ENCODE peak calls at places on chromosomes 11 and 22, in five cellular contexts. J is sigmoid colon, T is right lobe of liver, R is endothelial cell, X is body of pancreas. L is an unnamed sample.

GRCh38 chr11:119415517-119415916 is 7.5 kb downstream of the THY1 start:
- DNase-seq in J (no peak), T (no peak), R (no peak), X (no peak), L (no peak)

GRCh38 chr11:80297808-80298460 is 857.1 kb upstream of the TENM4 start:
- DNase-seq in J (no peak), T (no peak), R (no peak), X (no peak), L (no peak)

GRCh38 chr22:21876486-21877176 is 9.2 kb upstream of the MAPK1 start:
- DNase-seq in J (no peak), T (peak; percentile 32), R (no peak), X (no peak), L (no peak)

GRCh38 chr11:44621140-44621681 is 55.7 kb downstream of the CD82 start:
- DNase-seq in J (peak; percentile 83), T (peak; percentile 84), R (peak; percentile 89), X (peak; percentile 63), L (peak; percentile 74)

GRCh38 chr11:122069946-122070345 is 46.1 kb downstream of the BLID start:
- DNase-seq in J (peak; percentile 80), T (no peak), R (peak; percentile 57), X (peak; percentile 30), L (no peak)

GRCh38 chr11:121965330-121965729 is 150.7 kb downstream of the BLID start:
- DNase-seq in J (no peak), T (no peak), R (no peak), X (no peak), L (no peak)

GRCh38 chr11:57515332-57516060 is at the start of gene SLC43A1:
- DNase-seq in J (peak; percentile 86), T (peak; percentile 89), R (peak; percentile 38), X (peak; percentile 80), L (peak; percentile 72)

GRCh38 chr11:111819161-111820058 is 52.0 kb downstream of the ALG9 start:
- DNase-seq in J (no peak), T (no peak), R (no peak), X (peak; percentile 43), L (peak; percentile 27)

GRCh38 chr22:47517062-47517461 is 754.6 kb downstream of the TBC1D22A start:
- DNase-seq in J (no peak), T (no peak), R (no peak), X (no peak), L (no peak)

GRCh38 chr22:32644252-32645100 is 157.0 kb upstream of the TIMP3 start:
- DNase-seq in J (peak; percentile 83), T (peak; percentile 77), R (peak; percentile 80), X (peak; percentile 29), L (peak; percentile 30)

GRCh38 chr11:3126207-3126865 is 38.8 kb downstream of the OSBPL5 start:
- DNase-seq in J (peak; percentile 75), T (no peak), R (peak; percentile 43), X (no peak), L (peak; percentile 94)

GRCh38 chr22:36102995-36103394 is 57.6 kb downstream of the APOL3 start:
- DNase-seq in J (no peak), T (no peak), R (no peak), X (no peak), L (no peak)

GRCh38 chr22:25884121-25884520 is 142.1 kb downstream of the MYO18B start:
- DNase-seq in J (no peak), T (no peak), R (no peak), X (no peak), L (no peak)

GRCh38 chr11:87290304-87290922 is 252.7 kb downstream of the TMEM135 start:
- DNase-seq in J (no peak), T (no peak), R (no peak), X (no peak), L (no peak)

GRCh38 chr11:61467609-61468401 is 37.9 kb downstream of the SDHAF2 start:
- DNase-seq in J (no peak), T (no peak), R (no peak), X (no peak), L (no peak)

GRCh38 chr11:129705341-129705740 is 110.3 kb upstream of the TMEM45B start:
- DNase-seq in J (no peak), T (no peak), R (no peak), X (no peak), L (no peak)

DNA sequence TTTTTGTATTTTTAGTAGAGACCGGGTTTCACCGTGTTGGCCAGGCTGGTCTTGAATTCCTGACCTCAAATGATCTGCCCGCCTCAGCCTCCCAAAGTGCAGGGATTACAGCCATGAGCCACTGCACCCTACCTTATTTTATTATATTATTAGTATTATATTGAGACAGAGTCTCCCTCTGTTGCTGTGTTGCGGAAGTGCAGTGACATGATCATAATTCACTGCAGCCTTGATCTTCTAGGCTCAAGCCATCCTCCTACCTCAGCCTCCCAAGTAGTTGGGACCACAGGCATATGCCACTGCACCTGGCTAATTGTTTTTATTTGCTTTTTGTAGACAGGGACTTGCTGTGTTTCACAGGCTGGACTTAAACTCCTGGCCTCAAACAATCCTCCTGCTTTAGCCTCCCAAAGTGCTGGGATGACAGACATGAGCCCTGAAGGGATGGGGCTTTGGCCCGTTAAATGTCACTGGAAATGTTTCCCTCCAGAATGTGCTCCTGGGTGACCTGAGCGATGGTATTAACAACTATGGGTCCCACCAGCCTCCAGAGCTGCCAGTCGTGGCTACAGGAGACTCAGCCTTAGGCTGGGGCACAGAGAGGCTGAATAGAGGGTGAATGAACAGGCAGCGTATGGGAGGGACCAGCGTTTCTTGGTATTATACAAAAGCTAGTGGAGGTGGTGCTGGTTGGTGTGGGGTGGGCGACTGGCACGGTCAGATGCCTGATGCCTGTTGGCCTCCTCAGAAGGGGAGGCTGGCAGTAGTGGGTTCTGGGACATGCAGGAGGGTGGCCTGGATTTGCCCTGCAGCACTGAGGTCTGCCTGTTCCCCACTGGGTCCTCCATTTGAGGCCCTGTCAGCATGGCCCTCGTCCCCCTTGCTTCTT is 7.3 kb downstream of the TANGO2 start:
- DNase-seq in J (no peak), T (no peak), R (no peak), X (no peak), L (no peak)
- TF ChIP-seq CTCF in J (no peak), T (peak; percentile 29), R (peak; percentile 45), X (no peak), L (no peak)

GRCh38 chr11:47186076-47186936 is at the start of gene PACSIN3:
- DNase-seq in J (peak; percentile 82), T (no peak), R (peak; percentile 63), X (peak; percentile 67), L (peak; percentile 46)
- TF ChIP-seq CTCF in J (no peak), T (no peak), R (no peak), X (peak; percentile 27), L (no peak)

GRCh38 chr11:125942276-125942611 is 3.6 kb upstream of the VSIG10L2 start:
- DNase-seq in J (no peak), T (no peak), R (no peak), X (no peak), L (no peak)
- TF ChIP-seq CTCF in J (no peak), T (no peak), R (no peak), X (no peak), L (no peak)

GRCh38 chr11:46367244-46367915 is 14.1 kb upstream of the MDK start:
- DNase-seq in J (peak; percentile 86), T (peak; percentile 69), R (peak; percentile 80), X (peak; percentile 71), L (peak; percentile 77)
- TF ChIP-seq CTCF in J (peak; percentile 67), T (peak; percentile 91), R (peak; percentile 87), X (peak; percentile 80), L (peak; percentile 81)